ENCODE peak calls at places on chromosomes 7 and 10, in four cellular contexts. Y, N, K and R are unnamed samples.

GRCh38 chr7:73606801-73607691 is 17.3 kb downstream of the MLXIPL start:
- DNase-seq in K (no peak), Y (peak; percentile 71), N (peak; percentile 31), R (peak; percentile 91)

GRCh38 chr10:44473146-44473545 is 88.2 kb upstream of the CXCL12 start:
- DNase-seq in N (no peak), Y (no peak), K (no peak), R (no peak)

GRCh38 chr10:109976657-109977056 is 31.1 kb upstream of the ADD3 start:
- DNase-seq in Y (no peak), N (no peak), K (no peak), R (no peak)

GRCh38 chr10:119079572-119080520 is 771 bp downstream of the EIF3A start:
- DNase-seq in K (peak; percentile 50), N (peak; percentile 80), Y (peak; percentile 38), R (peak; percentile 76)

GRCh38 chr10:96794786-96795733 is 37.0 kb upstream of the LCOR start:
- DNase-seq in Y (no peak), N (peak; percentile 3), K (no peak), R (no peak)

GRCh38 chr10:21579291-21579690 is 45.3 kb downstream of the MLLT10 start:
- DNase-seq in K (no peak), N (no peak), Y (no peak), R (no peak)

GRCh38 chr7:78828317-78828716 is 625.1 kb downstream of the MAGI2 start:
- DNase-seq in N (no peak), K (no peak), Y (no peak), R (no peak)

GRCh38 chr10:14389981-14390590 is 59.4 kb upstream of the FRMD4A start:
- DNase-seq in K (no peak), Y (no peak), N (no peak), R (no peak)

GRCh38 chr7:128166603-128167315 is 74.3 kb upstream of the LEP start:
- DNase-seq in K (no peak), N (no peak), Y (no peak), R (peak; percentile 70)

GRCh38 chr10:80268266-80268665 is 21.2 kb downstream of the MAT1A start:
- DNase-seq in Y (no peak), K (no peak), N (no peak), R (no peak)

GRCh38 chr7:124929467-124930172 is at the start of gene POT1:
- DNase-seq in Y (peak; percentile 96), N (peak; percentile 100), K (peak; percentile 99), R (peak; percentile 95)

GRCh38 chr10:52807803-52808202 is 35.2 kb upstream of the MBL2 start:
- DNase-seq in N (no peak), K (no peak), Y (no peak), R (no peak)

GRCh38 chr10:58280485-58280884 is 11.5 kb downstream of the CISD1 start:
- DNase-seq in N (no peak), K (no peak), Y (no peak), R (no peak)

GRCh38 chr7:84231157-84231556 is 36.6 kb upstream of the SEMA3A start:
- DNase-seq in K (no peak), Y (no peak), N (no peak), R (no peak)

GRCh38 chr7:67618569-67619543 is 622.2 kb downstream of the TYW1 start:
- DNase-seq in Y (no peak), N (no peak), K (no peak), R (peak; percentile 44)

GRCh38 chr10:91009121-91009520 is 88.2 kb upstream of the ANKRD1 start:
- DNase-seq in Y (no peak), N (no peak), K (no peak), R (no peak)

GRCh38 chr7:51376420-51377092 is 59.9 kb upstream of the COBL start:
- DNase-seq in K (no peak), Y (no peak), N (no peak), R (no peak)

GRCh38 chr7:155509725-155510551 is 36.4 kb downstream of the CNPY1 start:
- DNase-seq in N (no peak), Y (no peak), K (no peak), R (peak; percentile 56)

GRCh38 chr10:86536294-86536861 is 14.8 kb upstream of the WAPL start:
- DNase-seq in N (no peak), Y (peak; percentile 35), K (no peak), R (no peak)

GRCh38 chr7:101936612-101937231 is 119.3 kb downstream of the CUX1 start:
- DNase-seq in Y (no peak), N (peak; percentile 52), K (no peak), R (no peak)

GRCh38 chr10:116627386-116627933 is 6.7 kb downstream of the PNLIPRP2 start:
- DNase-seq in Y (no peak), N (no peak), K (no peak), R (peak; percentile 41)

GRCh38 chr10:33325929-33326328 is 8.5 kb downstream of the NRP1 start:
- DNase-seq in K (no peak), Y (no peak), N (no peak), R (no peak)

GRCh38 chr7:585229-585711 is 65.6 kb upstream of the PDGFA start:
- DNase-seq in N (peak; percentile 34), K (no peak), Y (no peak), R (no peak)

GRCh38 chr10:30467939-30468338 is 34.0 kb downstream of the MAP3K8 start:
- DNase-seq in K (no peak), Y (no peak), N (no peak), R (no peak)

GRCh38 chr7:135236727-135237126 is 3.1 kb downstream of the STRA8 start:
- DNase-seq in Y (no peak), K (no peak), N (no peak), R (no peak)

GRCh38 chr7:116955801-116956514 is 2.7 kb downstream of the ST7 start:
- DNase-seq in Y (no peak), K (no peak), N (peak; percentile 63), R (no peak)

GRCh38 chr7:138214926-138215325 is 138.7 kb downstream of the AKR1D1 start:
- DNase-seq in Y (no peak), N (no peak), K (no peak), R (no peak)

GRCh38 chr7:17619194-17619818 is 320.9 kb downstream of the AHR start:
- DNase-seq in N (no peak), K (no peak), Y (no peak), R (no peak)

GRCh38 chr10:25725917-25726716 is 207.9 kb upstream of the MYO3A start:
- DNase-seq in N (peak; percentile 74), Y (no peak), K (peak; percentile 4), R (peak; percentile 58)

GRCh38 chr7:44072364-44073231 is 7.2 kb upstream of the PGAM2 start:
- DNase-seq in K (peak; percentile 61), Y (peak; percentile 20), N (peak; percentile 86), R (peak; percentile 78)

GRCh38 chr7:134662166-134662870 is 15.7 kb downstream of the BPGM start:
- DNase-seq in N (peak; percentile 54), Y (no peak), K (no peak), R (no peak)

GRCh38 chr7:151886783-151887182 is 9.9 kb upstream of the PRKAG2 start:
- DNase-seq in K (no peak), N (no peak), Y (no peak), R (no peak)

GRCh38 chr7:123208793-123209192 is 9.0 kb upstream of the SLC13A1 start:
- DNase-seq in K (no peak), N (peak; percentile 54), Y (no peak), R (peak; percentile 27)

GRCh38 chr7:37107047-37107446 is 341.6 kb downstream of the ELMO1 start:
- DNase-seq in K (no peak), Y (no peak), N (no peak), R (no peak)